ENCODE peak calls at places on chromosomes 2 and 18, in five cellular contexts. T, E, S, G and R are unnamed samples.

GRCh38 chr2:25197336-25198208 is 29.2 kb upstream of the POMC start:
- DNase-seq in T (no peak), E (no peak), S (no peak), G (no peak), R (no peak)

GRCh38 chr18:408367-408766 is 92.1 kb downstream of the COLEC12 start:
- DNase-seq in T (no peak), E (no peak), S (no peak), G (no peak), R (no peak)

GRCh38 chr2:63849381-63850203 is 7.9 kb downstream of the UGP2 start:
- DNase-seq in T (no peak), E (no peak), S (peak; percentile 64), G (no peak), R (no peak)

GRCh38 chr2:133293544-133294270 is 274.6 kb downstream of the NCKAP5 start:
- DNase-seq in T (no peak), E (no peak), S (no peak), G (peak; percentile 68), R (no peak)

GRCh38 chr2:201939366-201939985 is 94.2 kb upstream of the FZD7 start:
- DNase-seq in T (no peak), E (no peak), S (peak; percentile 51), G (no peak), R (no peak)

GRCh38 chr2:124763611-124764010 is 738.5 kb downstream of the CNTNAP5 start:
- DNase-seq in T (no peak), E (no peak), S (peak; percentile 25), G (no peak), R (no peak)

GRCh38 chr2:29455202-29455885 is 340.1 kb downstream of the CLIP4 start:
- DNase-seq in T (no peak), E (no peak), S (no peak), G (peak; percentile 14), R (no peak)

GRCh38 chr18:63224574-63224973 is 95.0 kb downstream of the BCL2 start:
- DNase-seq in T (no peak), E (no peak), S (no peak), G (no peak), R (no peak)

GRCh38 chr18:8695932-8696510 is 9.3 kb upstream of the MTCL1 start:
- DNase-seq in T (no peak), E (no peak), S (no peak), G (no peak), R (no peak)

GRCh38 chr2:71686781-71687180 is 233.4 kb downstream of the DYSF start:
- DNase-seq in T (no peak), E (no peak), S (no peak), G (no peak), R (no peak)

GRCh38 chr18:28411806-28412205 is 234.9 kb upstream of the CDH2 start:
- DNase-seq in T (no peak), E (peak; percentile 14), S (no peak), G (no peak), R (no peak)

GRCh38 chr2:175004980-175005832 is at the start of gene CHN1:
- DNase-seq in T (peak; percentile 68), E (no peak), S (peak; percentile 96), G (peak; percentile 49), R (peak; percentile 69)

GRCh38 chr2:45814951-45815621 is 163.6 kb downstream of the PRKCE start:
- DNase-seq in T (no peak), E (no peak), S (peak; percentile 71), G (no peak), R (no peak)

GRCh38 chr2:174605687-174606086 is 8.1 kb upstream of the WIPF1 start:
- DNase-seq in T (no peak), E (no peak), S (no peak), G (no peak), R (no peak)

DNA sequence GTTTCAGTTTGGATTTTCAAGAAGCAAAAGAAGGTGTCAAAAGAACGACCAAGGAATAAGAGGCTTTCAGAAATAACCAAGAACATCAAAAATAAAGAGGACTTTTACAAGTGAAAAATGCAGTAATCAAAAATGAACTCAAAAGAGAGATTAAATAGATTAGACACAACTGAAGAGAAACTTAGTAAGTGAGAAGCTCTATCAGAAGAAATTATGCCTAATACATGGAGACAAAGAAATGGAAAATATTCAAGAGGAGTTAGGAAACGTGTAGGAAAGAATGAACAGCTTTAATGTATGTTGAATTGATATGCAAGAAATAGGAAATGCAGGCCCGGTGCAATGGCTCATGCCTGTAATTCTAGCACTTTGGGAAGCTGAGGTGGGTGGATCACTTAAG is 145.8 kb downstream of the ACOXL start:
- DNase-seq in T (no peak), E (no peak), S (no peak), G (no peak), R (no peak)
- H3K27me3 ChIP-seq in T (no peaks in the 10 kb centered on the region), E (no peaks in the 10 kb centered on the region), S (no peaks in the 10 kb centered on the region), G (no peaks in the 10 kb centered on the region), R (no peaks in the 10 kb centered on the region)

GRCh38 chr2:137801228-137801627 is 163.0 kb upstream of the HNMT start:
- DNase-seq in T (no peak), E (no peak), S (no peak), G (no peak), R (no peak)

GRCh38 chr2:137800386-137800785 is 163.9 kb upstream of the HNMT start:
- DNase-seq in T (no peak), E (no peak), S (no peak), G (no peak), R (no peak)

GRCh38 chr2:137797630-137798029 is 166.6 kb upstream of the HNMT start:
- DNase-seq in T (no peak), E (no peak), S (no peak), G (no peak), R (peak; percentile 9)

GRCh38 chr2:137802038-137802437 is 162.2 kb upstream of the HNMT start:
- DNase-seq in T (no peak), E (no peak), S (no peak), G (no peak), R (no peak)

DNA sequence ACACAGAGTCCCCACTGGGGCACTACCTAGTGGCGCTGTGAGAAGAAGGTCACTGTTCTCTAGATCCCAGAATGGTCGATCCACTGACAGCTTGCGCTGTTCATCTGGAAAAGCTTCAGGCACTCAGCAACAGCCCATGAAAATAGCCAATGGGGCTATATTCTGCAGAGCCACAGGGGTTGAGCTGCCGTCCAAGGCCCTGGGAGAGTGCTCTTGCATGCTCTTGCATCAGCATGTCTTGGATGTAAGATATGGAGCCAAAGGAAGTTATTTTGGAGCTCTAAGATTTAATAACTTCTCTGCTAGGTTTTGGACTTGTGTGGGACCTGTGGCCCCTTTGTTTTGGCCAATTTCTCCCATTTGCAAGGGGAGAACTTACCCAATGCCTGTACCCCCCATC is 164.7 kb upstream of the HNMT start:
- DNase-seq in T (no peak), E (no peak), S (no peak), G (no peak), R (no peak)
- H3K27me3 ChIP-seq in T (no peaks in the 10 kb centered on the region), E (no peaks in the 10 kb centered on the region), S (no peaks in the 10 kb centered on the region), G (no peaks in the 10 kb centered on the region), R (no peaks in the 10 kb centered on the region)

GRCh38 chr2:169360984-169361705 is 1.2 kb downstream of the LRP2 start:
- DNase-seq in T (no peak), E (no peak), S (peak; percentile 93), G (no peak), R (no peak)
- H3K27me3 ChIP-seq in T (no peaks in the 10 kb centered on the region), E (peaks cover 14% of the 10 kb centered on the region), S (peaks cover 8% of the 10 kb centered on the region), G (peaks cover 39% of the 10 kb centered on the region), R (no peaks in the 10 kb centered on the region)

DNA sequence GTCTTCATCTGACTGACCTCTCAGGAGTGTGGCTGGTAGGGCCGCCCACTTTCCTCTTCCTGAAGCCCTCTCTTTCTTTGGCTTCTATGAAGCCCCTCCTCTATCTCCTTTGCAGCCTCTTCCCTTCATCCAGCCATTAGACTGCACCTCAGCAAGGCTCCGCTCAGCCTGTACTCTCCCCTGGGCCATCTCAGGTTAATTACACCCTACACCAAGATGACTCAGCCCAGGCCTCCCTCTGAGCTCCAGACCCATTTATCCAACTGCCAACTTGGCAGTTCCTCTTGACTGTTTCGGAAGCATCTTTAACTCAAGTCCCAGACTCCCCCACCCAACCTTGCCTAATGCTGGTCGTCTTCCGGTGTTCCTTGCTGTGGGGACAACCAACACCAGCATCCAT is 5.8 kb upstream of the WNT6 start:
- DNase-seq in T (no peak), E (no peak), S (no peak), G (no peak), R (no peak)
- H3K27me3 ChIP-seq in T (no peaks in the 10 kb centered on the region), E (no peaks in the 10 kb centered on the region), S (peaks cover 83% of the 10 kb centered on the region), G (peaks cover 49% of the 10 kb centered on the region), R (no peaks in the 10 kb centered on the region)

DNA sequence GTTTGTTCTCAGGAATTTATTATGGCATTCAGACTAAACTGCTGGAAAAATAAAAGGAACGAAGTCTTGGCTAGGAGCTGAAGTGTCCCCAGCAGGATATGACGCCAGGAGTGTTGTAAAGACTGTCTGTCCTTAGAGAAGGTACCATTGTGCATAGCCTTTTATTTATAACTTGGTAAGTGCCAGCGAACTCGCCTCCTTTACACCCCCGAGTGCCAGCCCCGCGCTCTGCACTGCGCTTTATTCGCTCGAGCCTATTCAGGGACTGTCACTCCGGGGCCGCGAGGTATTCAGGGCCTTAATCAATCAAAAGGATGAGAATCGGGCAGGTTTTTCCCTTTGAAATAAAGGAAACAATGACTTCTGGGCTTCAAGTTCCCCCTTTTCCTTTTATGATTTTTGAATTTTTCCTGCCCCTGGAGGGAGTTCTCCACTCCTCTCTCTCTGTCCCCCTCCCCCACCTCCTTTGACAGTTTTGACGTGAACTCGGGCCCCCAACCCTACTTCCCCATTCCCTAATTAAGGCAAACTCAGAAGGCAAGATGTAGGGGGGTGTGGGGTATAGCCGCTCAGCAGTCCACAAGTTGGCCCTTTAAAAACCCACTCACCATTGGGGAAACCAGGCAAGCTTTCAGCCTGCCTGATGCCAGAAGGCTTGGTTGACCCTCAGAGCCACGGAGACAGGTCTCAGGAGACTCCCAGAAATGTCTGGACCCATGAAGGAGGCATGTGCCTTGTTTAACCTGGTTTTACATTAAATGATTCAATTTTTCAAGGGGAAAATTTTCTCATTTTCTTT is 1.3 kb upstream of the PAX3 start:
- DNase-seq in T (no peak), E (no peak), S (peak; percentile 75), G (no peak), R (no peak)
- H3K27me3 ChIP-seq in T (no peaks in the 10 kb centered on the region), E (peaks cover 60% of the 10 kb centered on the region), S (peaks cover 100% of the 10 kb centered on the region), G (peaks cover 91% of the 10 kb centered on the region), R (peaks cover 2% of the 10 kb centered on the region)

DNA sequence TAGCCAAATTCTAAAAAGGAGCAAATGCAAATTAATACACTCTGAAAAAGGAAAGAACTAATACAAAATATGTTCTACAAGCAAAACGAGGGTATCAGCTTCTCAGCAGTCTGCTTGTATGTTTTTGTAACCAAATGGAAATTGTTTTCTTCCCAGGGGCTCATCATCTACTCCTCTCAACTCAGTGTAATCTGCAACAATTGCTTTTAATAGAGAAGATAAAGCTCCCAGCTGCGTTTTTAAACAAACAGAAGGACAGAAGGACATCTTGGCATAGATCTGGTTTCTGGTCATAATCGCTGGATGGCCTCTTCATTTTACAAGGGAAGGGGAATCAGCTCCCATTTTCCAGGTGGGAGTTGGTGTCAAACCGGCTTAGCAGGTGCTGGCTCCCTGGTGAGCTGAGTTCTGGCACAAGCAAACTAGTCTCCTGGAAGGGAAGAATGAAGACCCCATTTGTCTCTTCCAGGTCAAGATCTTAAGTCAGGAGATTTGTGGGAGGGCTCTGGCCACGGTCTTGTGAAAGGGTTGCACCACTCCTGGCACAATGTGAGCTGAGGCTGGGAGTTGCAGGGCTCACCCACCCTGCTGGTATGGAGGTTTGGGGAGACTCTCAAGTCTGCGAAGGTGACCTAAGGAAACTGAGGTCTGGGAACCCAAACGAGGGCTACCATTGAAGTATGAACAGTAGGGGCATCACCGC is 41.6 kb downstream of the NPPC start:
- DNase-seq in T (no peak), E (no peak), S (no peak), G (no peak), R (no peak)
- H3K27me3 ChIP-seq in T (no peaks in the 10 kb centered on the region), E (no peaks in the 10 kb centered on the region), S (no peaks in the 10 kb centered on the region), G (peaks cover 3% of the 10 kb centered on the region), R (no peaks in the 10 kb centered on the region)

GRCh38 chr2:6864938-6865345 is 765 bp downstream of the CMPK2 start:
- DNase-seq in T (no peak), E (no peak), S (peak; percentile 41), G (no peak), R (no peak)
- H3K27me3 ChIP-seq in T (no peaks in the 10 kb centered on the region), E (no peaks in the 10 kb centered on the region), S (peaks cover 61% of the 10 kb centered on the region), G (no peaks in the 10 kb centered on the region), R (no peaks in the 10 kb centered on the region)